ENCODE peak calls at places on chromosome 14, in eight cellular contexts. R is body of pancreas, B is adrenal gland, T is IMR-90, M is NB4, L is breast epithelium, G is uterus, O is tibial nerve. D is an unnamed sample.

GRCh38 chr14:22556990-22557623 is 31.9 kb downstream of the DAD1 start:
- DNase-seq in L (peak), R (peak), O (peak), B (peak), T (peak), M (peak), G (peak), D (peak)

GRCh38 chr14:72546359-72547035 is 347.4 kb downstream of the DPF3 start:
- DNase-seq in G (no peak), L (no peak), B (no peak), O (no peak), T (no peak), M (no peak), R (no peak), D (no peak)

GRCh38 chr14:87434011-87434410 is 559.0 kb downstream of the GALC start:
- DNase-seq in M (no peak), G (no peak), L (no peak), B (no peak), R (no peak), O (no peak), T (no peak), D (no peak)

GRCh38 chr14:75127903-75128595 is 1.2 kb upstream of the NEK9 start:
- DNase-seq in R (no peak), O (no peak), L (no peak), B (no peak), M (peak), G (no peak), T (no peak), D (no peak)

GRCh38 chr14:60602312-60602711 is 47.0 kb downstream of the SIX1 start:
- DNase-seq in G (no peak), R (no peak), T (no peak), B (no peak), O (no peak), M (no peak), L (no peak), D (no peak)

GRCh38 chr14:41285193-41285748 is 321.4 kb upstream of the LRFN5 start:
- DNase-seq in O (no peak), M (peak), R (peak), T (peak), L (no peak), B (peak), G (no peak), D (peak)

GRCh38 chr14:22569106-22569748 is 19.8 kb downstream of the DAD1 start:
- DNase-seq in R (no peak), G (no peak), L (no peak), T (peak), B (no peak), O (no peak), M (no peak), D (no peak)

GRCh38 chr14:89486961-89487360 is 69.9 kb upstream of the FOXN3 start:
- DNase-seq in B (no peak), O (no peak), R (no peak), L (no peak), M (peak), T (no peak), G (no peak), D (no peak)

GRCh38 chr14:90276627-90277367 is 20.4 kb downstream of the PSMC1 start:
- DNase-seq in R (no peak), B (no peak), G (no peak), M (peak), L (no peak), T (peak), O (no peak), D (peak)

GRCh38 chr14:35337074-35337556 is 44.9 kb downstream of the PSMA6 start:
- DNase-seq in T (no peak), B (no peak), M (no peak), R (no peak), G (no peak), O (no peak), L (no peak), D (no peak)

GRCh38 chr14:89372156-89372555 is 44.9 kb downstream of the FOXN3 start:
- DNase-seq in G (no peak), R (no peak), T (peak), L (no peak), B (no peak), O (no peak), M (no peak), D (no peak)

GRCh38 chr14:82872494-82872893 is 1338.8 kb upstream of the SEL1L start:
- DNase-seq in R (peak), L (no peak), M (peak), G (no peak), B (no peak), T (no peak), O (no peak), D (no peak)

GRCh38 chr14:104751539-104752337 is 1.2 kb upstream of the SIVA1 start:
- DNase-seq in M (peak), T (no peak), B (no peak), L (no peak), O (no peak), G (no peak), R (no peak), D (no peak)

GRCh38 chr14:65080954-65081747 is 21.2 kb downstream of the MAX start:
- DNase-seq in G (no peak), M (no peak), B (no peak), R (no peak), O (no peak), L (no peak), T (peak), D (no peak)

GRCh38 chr14:49250109-49250508 is 336.1 kb downstream of the RPS29 start:
- DNase-seq in T (peak), O (no peak), B (no peak), M (no peak), R (no peak), L (no peak), G (no peak), D (no peak)

GRCh38 chr14:55516776-55517175 is 63.2 kb upstream of the KTN1 start:
- DNase-seq in G (no peak), T (no peak), B (no peak), O (no peak), R (no peak), L (no peak), M (no peak), D (no peak)

GRCh38 chr14:81784084-81784483 is 250.4 kb upstream of the SEL1L start:
- DNase-seq in G (no peak), L (no peak), M (no peak), B (peak), O (no peak), T (no peak), R (no peak), D (no peak)

GRCh38 chr14:75088566-75089373 is 19.3 kb downstream of the ZC2HC1C start:
- DNase-seq in G (peak), R (peak), T (peak), B (peak), L (no peak), M (peak), O (no peak), D (no peak)

GRCh38 chr14:84237881-84238280 is 1292.1 kb upstream of the FLRT2 start:
- DNase-seq in G (no peak), M (no peak), L (no peak), B (no peak), O (no peak), R (no peak), T (peak), D (no peak)

GRCh38 chr14:25150401-25150800 is 100.5 kb upstream of the STXBP6 start:
- DNase-seq in O (no peak), R (no peak), T (peak), B (no peak), G (no peak), L (no peak), M (no peak), D (no peak)

GRCh38 chr14:25150934-25151790 is 101.2 kb upstream of the STXBP6 start:
- DNase-seq in T (peak), B (no peak), G (no peak), R (no peak), O (no peak), M (peak), L (no peak), D (no peak)
- TF ChIP-seq POLR2A in T (no peak), B (no peak), G (no peak), R (no peak), O (no peak), M (no peak), L (no peak), D (no peak)

GRCh38 chr14:31945074-31945613 is 132.0 kb upstream of the ARHGAP5 start:
- DNase-seq in L (no peak), M (no peak), T (no peak), B (no peak), O (no peak), G (no peak), R (no peak), D (no peak)
- H3K4me3 ChIP-seq in L (no peak), M (no peak), T (no peak), B (no peak), O (no peak), G (no peak), R (no peak), D (no peak)

GRCh38 chr14:68816183-68816942 is 23.5 kb upstream of the ZFP36L1 start:
- DNase-seq in B (peak), M (peak), G (peak), O (peak), R (peak), L (peak), T (peak), D (peak)
- TF ChIP-seq POLR2A in B (peak), M (no peak), G (peak), O (peak), R (peak), L (no peak), T (peak), D (peak)

GRCh38 chr14:77032483-77032853 is 4.0 kb upstream of the IRF2BPL start:
- DNase-seq in R (no peak), O (no peak), M (no peak), B (no peak), L (no peak), G (no peak), T (no peak), D (no peak)
- H3K4me3 ChIP-seq in R (no peak), O (peak), M (no peak), B (peak), L (peak), G (peak), T (peak), D (peak)

GRCh38 chr14:92726135-92726932 is 22.1 kb downstream of the LGMN start:
- DNase-seq in M (peak), L (peak), T (peak), B (peak), O (no peak), R (peak), G (peak), D (no peak)
- TF ChIP-seq POLR2A in M (no peak), L (no peak), T (no peak), B (no peak), O (no peak), R (no peak), G (no peak), D (no peak)

GRCh38 chr14:61712137-61712536 is 16.8 kb downstream of the HIF1A start:
- DNase-seq in B (no peak), L (no peak), G (no peak), O (no peak), M (no peak), R (no peak), T (no peak), D (no peak)

GRCh38 chr14:61716956-61717355 is 21.6 kb downstream of the HIF1A start:
- DNase-seq in R (no peak), L (no peak), M (no peak), G (no peak), O (no peak), T (no peak), B (no peak), D (no peak)

GRCh38 chr14:61713724-61714437 is 18.6 kb downstream of the HIF1A start:
- DNase-seq in L (no peak), G (no peak), T (no peak), O (no peak), R (no peak), M (no peak), B (no peak), D (no peak)

GRCh38 chr14:61706096-61706690 is 10.9 kb downstream of the HIF1A start:
- DNase-seq in M (no peak), T (no peak), R (no peak), L (no peak), G (no peak), O (no peak), B (no peak), D (no peak)

DNA sequence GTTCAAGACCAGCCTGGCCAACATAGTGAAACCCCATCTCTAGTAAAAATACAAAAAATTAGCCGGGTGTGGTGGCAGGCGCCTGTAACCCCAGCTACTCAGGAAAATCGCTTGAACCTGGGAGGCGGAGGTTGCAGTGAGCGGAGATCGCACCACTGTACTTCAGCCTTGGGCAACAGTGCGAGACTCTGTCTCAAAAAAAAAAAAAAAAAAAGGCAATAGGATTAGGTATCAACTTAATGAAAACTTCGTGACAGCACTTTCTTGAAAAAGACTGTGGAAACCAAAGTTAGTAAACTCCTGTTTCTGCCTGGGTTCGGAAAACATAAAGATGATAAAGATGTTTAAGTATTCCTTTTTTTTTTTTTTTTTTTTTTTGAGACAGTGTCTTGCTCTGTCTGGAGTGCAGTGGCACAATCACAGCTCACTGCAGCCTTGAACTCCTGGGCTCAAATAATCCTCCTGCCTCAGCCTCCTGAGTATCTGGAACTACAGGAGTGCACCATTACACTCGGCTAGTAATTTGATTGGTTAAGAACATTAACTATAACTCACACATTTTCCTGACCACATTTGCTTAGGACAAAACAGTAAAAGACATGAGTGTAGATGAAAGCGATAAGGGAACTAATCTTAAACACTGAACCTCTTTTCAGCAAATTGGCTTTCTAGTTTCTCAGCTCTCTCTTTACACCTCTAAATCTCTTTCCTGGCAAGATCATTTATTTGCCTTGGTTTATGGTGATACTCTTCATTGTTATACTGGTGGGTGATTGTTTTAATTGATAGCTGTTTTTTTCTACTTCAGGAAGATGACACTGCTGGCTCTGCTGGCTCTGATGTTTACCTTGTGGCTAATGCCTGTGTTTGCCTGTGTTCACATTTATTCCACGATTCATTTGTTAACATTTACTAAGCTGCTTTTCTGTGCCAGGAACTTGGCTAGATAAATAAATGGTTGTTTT is 15.8 kb downstream of the HIF1A start:
- DNase-seq in M (no peak), B (no peak), R (no peak), L (no peak), G (no peak), T (no peak), O (no peak), D (no peak)
- H3K4me3 ChIP-seq in M (no peak), B (no peak), R (no peak), L (no peak), G (no peak), T (no peak), O (no peak), D (no peak)

GRCh38 chr14:103703433-103704385 is 11.5 kb downstream of the XRCC3 start:
- DNase-seq in G (no peak), M (no peak), T (no peak), R (no peak), L (no peak), B (no peak), O (no peak), D (no peak)

GRCh38 chr14:103706551-103707328 is 8.5 kb downstream of the XRCC3 start:
- DNase-seq in G (no peak), R (no peak), T (no peak), L (no peak), M (no peak), B (no peak), O (no peak), D (no peak)

GRCh38 chr14:103704708-103705107 is 10.5 kb downstream of the XRCC3 start:
- DNase-seq in M (no peak), G (no peak), O (no peak), T (no peak), L (no peak), R (no peak), B (no peak), D (no peak)

GRCh38 chr14:103705524-103706284 is 9.5 kb downstream of the XRCC3 start:
- DNase-seq in G (no peak), M (no peak), O (no peak), R (no peak), L (no peak), T (no peak), B (no peak), D (no peak)

DNA sequence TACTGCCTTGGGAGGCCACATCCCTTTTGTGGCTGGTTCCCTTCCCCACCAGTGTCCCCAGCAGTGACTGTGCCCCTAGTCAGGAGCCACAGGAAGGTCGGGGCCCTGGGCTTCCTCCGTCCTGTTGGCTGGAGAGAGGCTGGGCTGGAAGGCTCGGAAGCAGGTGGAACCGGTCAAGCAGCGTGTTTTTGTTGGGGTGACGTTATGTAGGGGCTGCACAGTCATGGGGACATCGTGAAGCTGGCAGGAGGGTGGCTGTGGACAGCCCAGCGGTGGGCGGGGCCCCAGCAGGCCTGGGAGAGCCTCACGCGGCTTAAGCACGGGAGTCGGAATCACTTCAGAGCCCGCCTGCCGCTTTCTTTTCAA is 10.1 kb downstream of the XRCC3 start:
- DNase-seq in O (no peak), T (no peak), G (peak), M (no peak), B (no peak), L (peak), R (peak), D (no peak)
- TF ChIP-seq POLR2A in O (no peak), T (no peak), G (no peak), M (no peak), B (no peak), L (no peak), R (no peak), D (no peak)

GRCh38 chr14:53847057-53847456 is 109.6 kb downstream of the BMP4 start:
- DNase-seq in T (no peak), G (no peak), L (no peak), R (no peak), O (no peak), B (no peak), M (no peak), D (no peak)
- H3K4me3 ChIP-seq in T (no peak), G (no peak), L (no peak), R (no peak), O (no peak), B (no peak), M (no peak), D (no peak)

D was measured in right lobe of liver.